ENCODE peak calls at places on chromosomes 7 and 10, in eight cellular contexts. C is BE2C, W is colonic mucosa, K is AG04450, U is chondrocyte, X is foreskin keratinocyte, T is mammary epithelial cell, V is heart right ventricle. H is an unnamed sample.

GRCh38 chr10:118669020-118669766 is 73.7 kb upstream of the PRLHR start:
- DNase-seq in K (no peak), C (peak), U (no peak), X (no peak), V (no peak), T (no peak), W (no peak), H (peak)

GRCh38 chr10:59335497-59335896 is 26.9 kb downstream of the FAM13C start:
- DNase-seq in X (no peak), C (no peak), T (no peak), W (no peak), K (no peak), U (no peak), V (no peak), H (no peak)

GRCh38 chr10:100662067-100662466 is 83.3 kb upstream of the PAX2 start:
- DNase-seq in V (no peak), K (no peak), C (no peak), T (no peak), U (no peak), W (no peak), X (no peak), H (no peak)

GRCh38 chr10:77160679-77161078 is 476.9 kb downstream of the KCNMA1 start:
- DNase-seq in V (no peak), U (no peak), C (no peak), T (peak), K (peak), X (peak), W (peak), H (peak)

GRCh38 chr7:28618383-28618782 is 206.1 kb downstream of the CREB5 start:
- DNase-seq in V (no peak), U (no peak), K (no peak), C (peak), X (no peak), W (no peak), T (no peak), H (no peak)

GRCh38 chr7:69123003-69123402 is 475.3 kb upstream of the AUTS2 start:
- DNase-seq in X (no peak), C (no peak), T (no peak), U (no peak), K (no peak), W (no peak), V (no peak), H (no peak)

GRCh38 chr10:82883588-82883987 is 1008.6 kb downstream of the NRG3 start:
- DNase-seq in X (no peak), W (no peak), C (no peak), K (no peak), T (no peak), V (no peak), U (no peak), H (no peak)

GRCh38 chr10:26725837-26726727 is 28.6 kb downstream of the PDSS1 start:
- DNase-seq in W (no peak), V (peak), K (peak), X (no peak), T (peak), U (no peak), C (peak), H (peak)

GRCh38 chr7:26686448-26686981 is 177.9 kb downstream of the SKAP2 start:
- DNase-seq in W (no peak), V (no peak), X (no peak), K (peak), U (no peak), C (peak), T (peak), H (no peak)

GRCh38 chr7:51275532-51275931 is 41.1 kb downstream of the COBL start:
- DNase-seq in W (no peak), V (no peak), U (no peak), C (no peak), X (no peak), K (no peak), T (no peak), H (no peak)

GRCh38 chr7:132321387-132321786 is 254.9 kb downstream of the PLXNA4 start:
- DNase-seq in V (no peak), K (no peak), X (no peak), U (no peak), C (peak), T (no peak), W (no peak), H (no peak)
- TF ChIP-seq CTCF in V (no peak), K (no peak), X (peak), U (peak), C (peak), T (no peak), W (no peak), H (peak)

DNA sequence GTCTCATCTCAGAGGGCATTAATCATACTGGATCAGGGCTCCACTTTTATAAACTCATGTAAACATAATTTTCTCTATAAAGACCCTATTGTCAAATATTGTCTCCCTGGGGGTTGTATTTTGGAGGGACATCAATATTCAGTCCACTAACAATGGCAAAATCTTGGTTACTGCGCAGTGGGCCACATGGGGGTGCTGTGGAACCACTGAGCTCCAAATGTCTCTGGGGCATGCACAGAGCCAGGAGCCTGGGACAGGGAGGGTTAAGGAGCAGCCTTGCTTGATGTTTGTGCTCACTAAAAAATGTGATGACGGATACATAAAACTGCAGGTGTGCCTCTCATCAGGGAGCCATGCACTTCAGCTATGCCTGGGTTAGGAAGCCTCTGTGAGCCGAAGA is 62.1 kb upstream of the PRSS58 start:
- DNase-seq in C (no peak), T (no peak), K (no peak), V (no peak), X (no peak), U (no peak), W (no peak), H (no peak)
- TF ChIP-seq CTCF in C (peak), T (peak), K (no peak), V (peak), X (peak), U (peak), W (no peak), H (no peak)

DNA sequence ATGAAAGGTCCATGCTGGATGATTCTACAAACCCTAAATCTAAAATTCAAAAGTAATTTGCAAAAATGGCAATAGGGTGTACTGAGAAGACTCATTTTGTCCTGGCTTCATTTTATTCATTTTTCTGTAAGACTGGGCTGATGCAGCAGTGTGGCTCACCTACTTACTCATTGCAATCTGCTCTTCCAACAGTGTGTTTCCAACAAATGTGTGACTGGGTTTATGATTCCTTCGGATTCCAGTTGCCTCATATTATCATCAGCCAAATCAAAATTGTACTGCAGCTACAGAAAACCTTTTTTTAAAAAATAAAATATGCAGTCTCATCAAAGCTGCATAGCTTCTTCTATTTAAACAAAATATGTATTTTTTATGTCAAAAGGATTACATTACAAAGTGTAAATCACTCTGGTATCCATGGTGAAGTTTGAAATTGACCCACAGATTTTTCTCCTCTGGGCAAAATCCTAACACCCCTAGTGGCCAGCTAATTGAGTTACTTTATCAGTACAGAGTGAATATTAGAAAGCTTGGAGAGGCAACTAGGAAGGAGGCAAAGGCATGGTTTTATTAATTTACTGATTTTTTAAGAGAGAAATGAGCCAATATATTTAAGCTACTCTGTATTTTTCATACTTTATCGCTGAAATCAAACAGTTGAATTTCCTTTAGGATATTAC is 390.3 kb downstream of the MAGI2 start:
- DNase-seq in T (no peak), X (no peak), V (no peak), U (no peak), K (no peak), C (no peak), W (no peak), H (peak)
- TF ChIP-seq CTCF in T (peak), X (peak), V (no peak), U (peak), K (no peak), C (no peak), W (no peak), H (peak)

DNA sequence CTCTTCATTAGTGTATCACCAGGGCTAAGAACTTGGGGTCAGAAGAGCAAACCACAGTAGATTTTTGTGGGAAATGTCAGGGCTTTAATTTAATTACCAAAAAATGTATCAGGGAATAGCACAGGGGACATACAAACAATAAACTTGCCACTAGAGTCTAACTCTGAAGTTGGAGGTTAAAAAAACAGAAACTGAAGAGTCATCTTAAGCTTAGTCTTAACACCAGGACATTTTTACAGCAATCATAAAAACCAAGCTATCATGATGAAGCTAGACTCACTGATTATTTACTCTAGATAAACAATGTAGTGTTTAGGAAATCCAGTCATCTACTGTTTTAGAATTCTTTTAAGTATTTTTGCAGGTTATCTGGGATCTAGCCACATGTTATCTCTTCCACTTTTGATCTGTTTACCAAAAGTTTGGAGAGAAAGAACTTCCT is 48.4 kb upstream of the GLI3 start:
- DNase-seq in U (no peak), C (no peak), K (no peak), W (no peak), V (no peak), T (peak), X (no peak), H (no peak)
- TF ChIP-seq CTCF in U (no peak), C (no peak), K (no peak), W (no peak), V (no peak), T (no peak), X (no peak), H (no peak)

GRCh38 chr7:156827587-156828203 is 65.3 kb downstream of the LMBR1 start:
- DNase-seq in V (no peak), K (no peak), W (no peak), U (no peak), T (no peak), C (no peak), X (no peak), H (no peak)
- TF ChIP-seq CTCF in V (peak), K (peak), W (no peak), U (peak), T (peak), C (peak), X (peak), H (peak)

GRCh38 chr7:95527033-95527775 is 41.5 kb downstream of the ASB4 start:
- DNase-seq in T (peak), K (no peak), X (no peak), U (no peak), C (peak), V (no peak), W (peak), H (peak)

GRCh38 chr7:95525503-95525902 is 39.8 kb downstream of the ASB4 start:
- DNase-seq in C (no peak), T (no peak), U (no peak), V (no peak), K (no peak), W (no peak), X (no peak), H (no peak)

GRCh38 chr7:95526128-95526738 is 40.5 kb downstream of the ASB4 start:
- DNase-seq in C (no peak), T (no peak), K (no peak), X (no peak), U (no peak), W (no peak), V (no peak), H (no peak)

GRCh38 chr7:95529701-95530100 is 44.0 kb downstream of the ASB4 start:
- DNase-seq in U (no peak), K (no peak), C (no peak), X (no peak), W (no peak), V (no peak), T (no peak), H (no peak)

GRCh38 chr7:95527776-95528250 is 42.1 kb downstream of the ASB4 start:
- DNase-seq in K (no peak), U (no peak), C (no peak), X (no peak), V (no peak), T (no peak), W (no peak), H (no peak)
- TF ChIP-seq CTCF in K (no peak), U (no peak), C (no peak), X (no peak), V (peak), T (no peak), W (no peak), H (no peak)

GRCh38 chr7:97107192-97107800 is 10.2 kb upstream of the SDHAF3 start:
- DNase-seq in C (no peak), T (no peak), W (no peak), U (no peak), K (no peak), X (peak), V (no peak), H (no peak)

DNA sequence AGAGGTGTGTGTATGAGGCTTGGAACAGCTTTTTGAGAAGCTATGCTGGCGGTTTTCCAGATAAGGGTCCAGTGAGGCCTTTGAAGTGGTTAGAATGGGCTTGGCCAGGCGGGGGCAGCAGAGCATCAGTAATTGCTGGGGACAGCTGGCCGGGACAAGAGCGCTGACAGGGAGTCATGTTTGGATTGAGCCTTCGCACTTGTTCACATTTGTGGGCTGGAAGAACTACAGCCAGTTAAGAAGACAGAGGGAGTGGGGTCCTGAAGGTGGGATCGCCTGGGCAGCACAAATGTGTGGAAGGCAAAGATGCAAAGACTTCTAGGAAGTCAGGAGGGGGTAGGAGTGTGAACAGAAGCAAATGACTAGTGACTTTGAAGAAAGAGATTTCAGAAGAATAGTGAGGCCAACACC is 12.8 kb upstream of the SDHAF3 start:
- DNase-seq in V (peak), X (peak), T (peak), K (peak), C (peak), U (no peak), W (peak), H (no peak)
- TF ChIP-seq CTCF in V (peak), X (peak), T (peak), K (peak), C (peak), U (peak), W (peak), H (peak)